ENCODE peak calls at places on chromosomes 13 and 19, in seven cellular contexts. A is cardiac fibroblast, H is LNCaP clone FGC, Z is fibroblast of the aortic adventitia, Q is dorsolateral prefrontal cortex, M is breast epithelium, K is mucosa of descending colon. X is an unnamed sample.

GRCh38 chr13:42894765-42895181 is 97.3 kb downstream of the EPSTI1 start:
- DNase-seq in A (peak; percentile 92), H (peak; percentile 79), Z (peak; percentile 95), Q (no peak), M (no peak), K (no peak), X (peak; percentile 62)

GRCh38 chr13:37870895-37871550 is 1.5 kb upstream of the TRPC4 start:
- DNase-seq in A (peak; percentile 74), H (no peak), Z (peak; percentile 69), Q (no peak), M (no peak), K (no peak), X (peak; percentile 72)

GRCh38 chr19:49896863-49897621 is at the start of gene IL4I1:
- DNase-seq in A (peak; percentile 40), H (no peak), Z (peak; percentile 42), Q (no peak), M (no peak), K (no peak), X (peak; percentile 9)

GRCh38 chr13:50303963-50304721 is 288.9 kb downstream of the KCNRG start:
- DNase-seq in A (no peak), H (no peak), Z (no peak), Q (no peak), M (no peak), K (no peak), X (no peak)

GRCh38 chr13:20414475-20415287 is 111.0 kb downstream of the CRYL1 start:
- DNase-seq in A (no peak), H (no peak), Z (no peak), Q (no peak), M (peak; percentile 22), K (peak; percentile 58), X (no peak)

GRCh38 chr13:113427562-113428468 is 25.5 kb downstream of the ADPRHL1 start:
- DNase-seq in A (peak; percentile 26), H (no peak), Z (peak; percentile 52), Q (no peak), M (no peak), K (no peak), X (peak; percentile 43)

GRCh38 chr13:77034883-77035282 is 7.9 kb upstream of the FBXL3 start:
- DNase-seq in A (no peak), H (no peak), Z (peak; percentile 47), Q (no peak), M (no peak), K (no peak), X (peak; percentile 32)

GRCh38 chr13:102873653-102874052 is 27.8 kb downstream of the ERCC5 start:
- DNase-seq in A (peak; percentile 29), H (no peak), Z (no peak), Q (no peak), M (no peak), K (no peak), X (no peak)

GRCh38 chr13:107066355-107066754 is 498.4 kb upstream of the ARGLU1 start:
- DNase-seq in A (no peak), H (no peak), Z (no peak), Q (no peak), M (no peak), K (no peak), X (peak; percentile 14)

GRCh38 chr19:6778386-6778785 is 5.9 kb downstream of the VAV1 start:
- DNase-seq in A (no peak), H (no peak), Z (no peak), Q (no peak), M (no peak), K (no peak), X (no peak)

GRCh38 chr19:19341026-19341425 is 20.4 kb downstream of the MAU2 start:
- DNase-seq in A (no peak), H (no peak), Z (no peak), Q (no peak), M (no peak), K (no peak), X (no peak)

GRCh38 chr13:37443538-37443937 is 155.0 kb downstream of the POSTN start:
- DNase-seq in A (peak; percentile 62), H (no peak), Z (peak; percentile 64), Q (no peak), M (no peak), K (no peak), X (peak; percentile 96)

GRCh38 chr13:49711218-49711863 is 20.1 kb upstream of the EBPL start:
- DNase-seq in A (peak; percentile 62), H (no peak), Z (peak; percentile 41), Q (no peak), M (no peak), K (no peak), X (peak; percentile 37)

GRCh38 chr19:55406091-55406868 is 1.3 kb downstream of the UBE2S start:
- DNase-seq in A (no peak), H (no peak), Z (no peak), Q (no peak), M (no peak), K (no peak), X (no peak)
- H3K4me3 ChIP-seq in A (peak overlapping the region; percentile 77), H (peak overlapping the region; percentile 81), Z (peak overlapping the region; percentile 88), Q (peak overlapping the region; percentile 98), M (peak overlapping the region; percentile 95), K (no peak overlapping the region), X (peak overlapping the region; percentile 79)

GRCh38 chr13:91567485-91568207 is 169.2 kb downstream of the GPC5 start:
- DNase-seq in A (peak; percentile 5), H (no peak), Z (no peak), Q (no peak), M (no peak), K (no peak), X (no peak)

GRCh38 chr13:91564422-91564821 is 166.0 kb downstream of the GPC5 start:
- DNase-seq in A (no peak), H (no peak), Z (no peak), Q (no peak), M (no peak), K (no peak), X (no peak)
- TF ChIP-seq CTCF in A (no peak), H (no peak), Z (no peak), Q (no peak), M (no peak), K (no peak), X (no peak)

GRCh38 chr19:41223431-41224234 is 4.6 kb downstream of the AXL start:
- DNase-seq in A (peak; percentile 58), H (no peak), Z (peak; percentile 77), Q (no peak), M (no peak), K (no peak), X (peak; percentile 83)

GRCh38 chr19:41218615-41219507 is at the start of gene AXL:
- DNase-seq in A (peak; percentile 90), H (no peak), Z (peak; percentile 85), Q (no peak), M (peak; percentile 67), K (peak; percentile 67), X (peak; percentile 92)

GRCh38 chr19:41219924-41220567 is 1.0 kb downstream of the AXL start:
- DNase-seq in A (peak; percentile 63), H (no peak), Z (peak; percentile 79), Q (no peak), M (no peak), K (no peak), X (peak; percentile 76)

GRCh38 chr19:41222240-41222639 is 3.2 kb downstream of the AXL start:
- DNase-seq in A (no peak), H (no peak), Z (no peak), Q (no peak), M (no peak), K (no peak), X (no peak)

DNA sequence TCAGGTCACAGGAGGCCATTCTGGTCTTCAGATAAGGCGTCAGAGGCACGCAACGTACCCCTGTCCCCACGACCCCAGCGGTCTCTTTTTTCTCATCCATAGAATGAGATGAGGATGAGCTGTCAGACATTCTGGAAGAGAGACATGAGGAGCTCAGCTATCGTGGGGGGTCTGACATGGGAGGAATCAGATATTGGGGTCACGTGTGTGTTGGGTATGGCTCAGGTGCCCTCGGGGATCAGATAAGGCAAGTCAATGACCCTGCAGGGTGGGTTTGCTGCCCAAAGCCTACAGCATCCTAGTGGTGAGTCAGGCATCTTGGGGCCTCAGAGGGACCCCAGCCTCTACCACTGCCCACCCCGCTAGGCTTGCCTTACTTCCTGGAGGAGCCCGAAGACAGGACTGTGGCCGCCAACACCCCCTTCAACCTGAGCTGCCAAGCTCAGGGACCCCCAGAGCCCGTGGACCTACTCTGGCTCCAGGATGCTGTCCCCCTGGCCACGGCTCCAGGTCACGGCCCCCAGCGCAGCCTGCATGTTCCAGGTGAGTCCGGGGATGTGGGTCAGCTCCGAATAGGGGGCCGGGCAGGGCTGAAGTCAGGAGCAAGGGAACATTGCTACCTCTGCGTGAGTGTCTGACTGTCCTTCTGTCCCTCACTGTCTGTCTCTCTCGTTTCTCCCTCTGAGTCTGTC is 2.6 kb downstream of the AXL start:
- DNase-seq in A (no peak), H (no peak), Z (no peak), Q (no peak), M (no peak), K (no peak), X (no peak)
- H3K4me3 ChIP-seq in A (no peak overlapping the region), H (no peak overlapping the region), Z (peak overlapping the region; percentile 94), Q (no peak overlapping the region), M (no peak overlapping the region), K (no peak overlapping the region), X (peak overlapping the region; percentile 94)

GRCh38 chr19:17725422-17726078 is 6.3 kb downstream of the MAP1S start:
- DNase-seq in A (no peak), H (no peak), Z (no peak), Q (no peak), M (no peak), K (no peak), X (no peak)
- TF ChIP-seq CTCF in A (peak; percentile 30), H (peak; percentile 33), Z (peak; percentile 20), Q (peak; percentile 30), M (no peak), K (no peak), X (peak; percentile 13)